ENCODE peak calls at places on chromosomes 1 and 21, in eight cellular contexts. N is hepatocyte; Z is AML-193; E is activated CD4-positive, alpha-beta T cell treated with anti-CD3 and anti-CD28 coated beads, Interleukin-2, amount 50 U/mL, for 1 hour; W is Right ventricle myocardium superior; M is stromal cell of bone marrow; C is naive thymus-derived CD4-positive, alpha-beta T cell; F is naive thymus-derived CD8-positive, alpha-beta T cell. Q is an unnamed sample.

GRCh38 chr1:217805792-217806191 is 174.6 kb downstream of the SPATA17 start:
- DNase-seq in F (no peak), C (no peak), W (no peak), M (no peak), Z (no peak), N (no peak), E (no peak), Q (no peak)

GRCh38 chr21:34620084-34620665 is 5.3 kb upstream of the RCAN1 start:
- DNase-seq in W (peak), C (no peak), F (no peak), Z (no peak), E (no peak), N (no peak), M (no peak), Q (no peak)

GRCh38 chr1:33244143-33244808 is 12.0 kb upstream of the ZNF362 start:
- DNase-seq in F (no peak), E (no peak), N (no peak), Z (no peak), C (no peak), M (no peak), W (no peak), Q (no peak)

GRCh38 chr1:29126198-29126597 is 2.5 kb upstream of the TMEM200B start:
- DNase-seq in C (no peak), M (no peak), F (no peak), Z (no peak), W (no peak), N (no peak), E (no peak), Q (no peak)

GRCh38 chr1:32172621-32173245 is 6.7 kb upstream of the TXLNA start:
- DNase-seq in E (no peak), C (no peak), W (no peak), F (no peak), Z (no peak), N (no peak), M (no peak), Q (no peak)

GRCh38 chr1:94325379-94326302 is 88.3 kb upstream of the ARHGAP29 start:
- DNase-seq in C (no peak), Z (no peak), W (no peak), M (peak), F (no peak), E (no peak), N (no peak), Q (peak)

GRCh38 chr1:59061876-59062275 is 235.0 kb upstream of the FGGY start:
- DNase-seq in W (peak), C (no peak), Z (no peak), M (peak), F (no peak), E (no peak), N (peak), Q (no peak)

GRCh38 chr21:25639167-25639921 is at the start of gene JAM2:
- DNase-seq in C (peak), W (peak), Z (no peak), M (no peak), E (peak), N (peak), F (peak), Q (no peak)

GRCh38 chr1:201649776-201650607 is 111.1 kb downstream of the NAV1 start:
- DNase-seq in E (no peak), N (peak), M (no peak), Z (no peak), W (peak), C (no peak), F (no peak), Q (peak)

GRCh38 chr1:235972316-235973090 is 92.4 kb downstream of the NID1 start:
- DNase-seq in E (no peak), N (peak), F (no peak), W (no peak), M (peak), Z (peak), C (no peak), Q (no peak)

GRCh38 chr1:175269151-175269550 is 76.6 kb upstream of the KIAA0040 start:
- DNase-seq in Z (no peak), M (no peak), N (peak), W (no peak), E (no peak), C (no peak), F (no peak), Q (peak)

GRCh38 chr1:200905411-200906052 is 10.8 kb downstream of the INAVA start:
- DNase-seq in E (no peak), M (no peak), C (no peak), Z (peak), N (no peak), W (no peak), F (no peak), Q (no peak)

GRCh38 chr1:171441278-171441677 is 44.1 kb upstream of the PRRC2C start:
- DNase-seq in M (peak), F (no peak), C (no peak), Z (no peak), E (no peak), N (no peak), W (no peak), Q (no peak)

GRCh38 chr1:149888999-149889289 is 10.4 kb upstream of the BOLA1 start:
- DNase-seq in Z (no peak), C (no peak), M (no peak), E (no peak), W (no peak), F (no peak), N (peak), Q (peak)

GRCh38 chr1:44314401-44314800 is 40.7 kb downstream of the ERI3 start:
- DNase-seq in F (no peak), Z (no peak), M (no peak), N (no peak), C (no peak), E (no peak), W (no peak), Q (no peak)

GRCh38 chr1:107990606-107991005 is 25.6 kb upstream of the VAV3 start:
- DNase-seq in E (no peak), Z (no peak), C (no peak), W (no peak), N (no peak), F (no peak), M (no peak), Q (no peak)

GRCh38 chr1:47449702-47450552 is 12.1 kb downstream of the FOXD2 start:
- DNase-seq in F (no peak), Z (no peak), N (peak), C (no peak), W (peak), M (no peak), E (no peak), Q (peak)

GRCh38 chr1:15123925-15124324 is 29.6 kb upstream of the TMEM51 start:
- DNase-seq in Z (no peak), M (no peak), C (no peak), N (no peak), E (no peak), F (no peak), W (no peak), Q (no peak)

GRCh38 chr1:185369786-185370185 is 52.7 kb upstream of the IVNS1ABP start:
- DNase-seq in E (no peak), M (peak), N (no peak), F (no peak), W (no peak), C (no peak), Z (no peak), Q (no peak)

GRCh38 chr1:186494832-186495271 is 33.9 kb upstream of the PDC start:
- DNase-seq in C (no peak), N (no peak), E (no peak), M (no peak), W (no peak), Z (no peak), F (no peak), Q (peak)